ENCODE peak calls at places on chromosomes 7 and 10, in seven cellular contexts. D is fibroblast of pulmonary artery, F is endodermal cell, K is osteocyte, U is coronary artery, P is GM13976, G is heart right ventricle. T is an unnamed sample.

GRCh38 chr10:49187950-49188761 is at the start of gene TMEM273:
- DNase-seq in G (peak), U (peak), F (no peak), P (peak), K (peak), D (no peak), T (no peak)

GRCh38 chr7:84317536-84317935 is 122.9 kb upstream of the SEMA3A start:
- DNase-seq in D (no peak), P (no peak), F (no peak), U (no peak), K (no peak), G (no peak), T (no peak)

GRCh38 chr7:6691103-6691502 is 15.6 kb downstream of the ZNF12 start:
- DNase-seq in P (no peak), F (no peak), D (no peak), K (no peak), G (no peak), U (no peak), T (no peak)

GRCh38 chr10:7206407-7207127 is 204.3 kb downstream of the SFMBT2 start:
- DNase-seq in D (no peak), K (no peak), U (no peak), F (no peak), P (no peak), G (no peak), T (no peak)

GRCh38 chr7:18228686-18229085 is 201.0 kb upstream of the PRPS1L1 start:
- DNase-seq in P (no peak), U (no peak), D (no peak), G (no peak), F (no peak), K (no peak), T (no peak)

GRCh38 chr7:150409300-150410030 is 30.3 kb downstream of the ZNF775 start:
- DNase-seq in K (no peak), U (no peak), D (no peak), G (no peak), P (no peak), F (peak), T (no peak)

GRCh38 chr10:111347386-111348005 is 270.7 kb downstream of the ADRA2A start:
- DNase-seq in F (no peak), K (no peak), G (no peak), U (no peak), D (no peak), P (no peak), T (no peak)

GRCh38 chr7:98222533-98223195 is 11.4 kb downstream of the BHLHA15 start:
- DNase-seq in D (no peak), G (no peak), F (no peak), P (no peak), K (no peak), U (no peak), T (no peak)

GRCh38 chr10:102065561-102066420 is 642 bp downstream of the HPS6 start:
- DNase-seq in F (peak), U (no peak), K (no peak), D (peak), P (peak), G (peak), T (peak)

GRCh38 chr10:36788152-36788551 is 337.2 kb upstream of the ANKRD30A start:
- DNase-seq in D (no peak), G (no peak), K (no peak), P (no peak), F (no peak), U (no peak), T (no peak)

GRCh38 chr7:151552352-151553028 is 32.8 kb upstream of the RHEB start:
- DNase-seq in K (peak), G (peak), D (no peak), P (no peak), U (no peak), F (no peak), T (no peak)
- TF ChIP-seq CTCF in K (no peak), G (no peak), D (no peak), P (no peak), U (no peak), F (no peak), T (no peak)

GRCh38 chr7:72406820-72407403 is 5.2 kb downstream of the CALN1 start:
- DNase-seq in D (no peak), U (no peak), P (no peak), F (no peak), G (no peak), K (no peak), T (no peak)
- TF ChIP-seq CTCF in D (no peak), U (no peak), P (no peak), F (peak), G (no peak), K (no peak), T (no peak)

GRCh38 chr10:96322275-96322674 is 18.0 kb downstream of the DNTT start:
- DNase-seq in F (no peak), P (no peak), K (no peak), G (no peak), D (no peak), U (no peak), T (no peak)

GRCh38 chr10:96313348-96313747 is 9.1 kb downstream of the DNTT start:
- DNase-seq in K (no peak), G (no peak), P (no peak), U (no peak), D (no peak), F (no peak), T (no peak)

GRCh38 chr10:96321822-96322221 is 17.6 kb downstream of the DNTT start:
- DNase-seq in G (no peak), D (no peak), P (no peak), K (no peak), F (peak), U (no peak), T (no peak)

GRCh38 chr10:96319754-96320514 is 15.7 kb downstream of the DNTT start:
- DNase-seq in U (no peak), D (no peak), P (no peak), F (no peak), G (no peak), K (no peak), T (no peak)

DNA sequence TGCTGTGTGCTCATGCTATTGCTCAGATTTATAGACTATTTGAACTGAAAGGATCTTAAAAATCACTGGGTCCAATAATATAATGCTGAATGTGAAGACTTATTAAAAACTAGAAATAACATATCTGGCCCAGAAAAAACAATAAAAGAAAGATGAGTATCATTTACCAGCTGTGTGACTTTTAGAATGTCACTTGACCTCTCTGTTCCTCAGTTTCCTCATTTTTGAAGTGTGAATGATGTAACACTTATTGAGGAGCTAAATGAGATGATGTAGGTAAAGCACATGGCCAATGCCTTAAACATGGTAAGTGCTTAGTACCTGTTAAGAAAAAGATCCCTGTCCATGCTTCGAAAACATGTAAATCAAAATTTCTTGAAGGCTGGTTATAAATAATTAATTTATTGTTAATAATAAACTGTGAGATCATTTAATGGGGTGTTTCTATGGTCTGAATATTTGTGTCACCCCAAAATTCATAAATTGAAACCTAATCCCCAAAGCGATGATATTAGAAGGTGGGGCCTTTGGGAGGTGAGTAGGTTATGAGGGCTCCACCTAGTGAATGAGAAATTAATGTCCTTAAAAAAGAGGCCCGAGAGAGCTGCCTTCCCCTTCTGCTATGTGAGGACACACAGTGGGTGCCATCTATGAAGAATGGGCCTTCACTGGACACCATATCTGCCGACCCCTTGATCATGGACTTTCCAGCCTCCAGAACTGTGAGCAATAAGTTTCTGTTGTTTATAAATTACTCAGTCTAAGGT is 13.0 kb downstream of the DNTT start:
- DNase-seq in D (no peak), F (no peak), G (no peak), K (no peak), P (no peak), U (no peak), T (no peak)
- TF ChIP-seq CTCF in D (no peak), F (peak), G (no peak), K (no peak), P (no peak), U (no peak), T (no peak)

GRCh38 chr10:80530251-80530650 is 7.5 kb upstream of the SH2D4B start:
- DNase-seq in G (peak), U (no peak), F (peak), P (no peak), K (no peak), D (peak), T (no peak)
- TF ChIP-seq CTCF in G (no peak), U (no peak), F (peak), P (peak), K (peak), D (peak), T (no peak)

T was measured in neural crest cell.